ENCODE peak calls at places on chromosomes 1 and 21, in ten cellular contexts. W is tibial artery, S is left ventricle myocardium inferior, E is heart right ventricle, Q is cardiac muscle cell, M is uterus, U is transverse colon, P is stomach, N is GM06990, H is lower lobe of right lung. Z is an unnamed sample.

GRCh38 chr21:34545079-34545884 is 33.3 kb upstream of the KCNE1 start:
- DNase-seq in W (no peak), S (no peak), E (no peak), Q (peak; percentile 49), M (no peak), U (peak; percentile 47), P (no peak), N (peak; percentile 78), H (peak; percentile 84), Z (peak; percentile 67)

GRCh38 chr21:27043377-27043776 is 76.5 kb upstream of the ADAMTS5 start:
- DNase-seq in W (no peak), S (no peak), E (no peak), Q (no peak), M (no peak), U (no peak), P (no peak), N (no peak), H (no peak), Z (no peak)

GRCh38 chr1:198794498-198794897 is 155.7 kb downstream of the PTPRC start:
- DNase-seq in W (no peak), S (no peak), E (no peak), Q (no peak), M (no peak), U (no peak), P (no peak), N (no peak), H (no peak), Z (no peak)

GRCh38 chr1:38898653-38899230 is 17.4 kb upstream of the GJA9 start:
- DNase-seq in W (no peak), S (no peak), E (no peak), Q (no peak), M (no peak), U (no peak), P (no peak), N (no peak), H (no peak), Z (no peak)

GRCh38 chr1:145960468-145961108 is 2.8 kb upstream of the LIX1L start:
- DNase-seq in W (peak; percentile 80), S (peak; percentile 85), E (peak; percentile 87), Q (peak; percentile 91), M (peak; percentile 84), U (peak; percentile 77), P (peak; percentile 70), N (peak; percentile 59), H (peak; percentile 83), Z (no peak)

GRCh38 chr1:89831462-89832113 is 10.8 kb downstream of the LRRC8D start:
- DNase-seq in W (no peak), S (no peak), E (no peak), Q (no peak), M (no peak), U (no peak), P (no peak), N (no peak), H (no peak), Z (no peak)

GRCh38 chr1:78619029-78619428 is 1.2 kb upstream of the IFI44L start:
- DNase-seq in W (no peak), S (no peak), E (no peak), Q (no peak), M (no peak), U (no peak), P (no peak), N (no peak), H (no peak), Z (no peak)

GRCh38 chr1:109933856-109934711 is 23.4 kb downstream of the CSF1 start:
- DNase-seq in W (no peak), S (no peak), E (no peak), Q (no peak), M (no peak), U (no peak), P (peak; percentile 29), N (no peak), H (no peak), Z (peak; percentile 63)

GRCh38 chr1:55735110-55735509 is 519.9 kb upstream of the USP24 start:
- DNase-seq in W (no peak), S (no peak), E (no peak), Q (no peak), M (no peak), U (no peak), P (no peak), N (no peak), H (no peak), Z (no peak)

GRCh38 chr1:116134178-116134773 is 23.1 kb downstream of the MAB21L3 start:
- DNase-seq in W (no peak), S (no peak), E (no peak), Q (no peak), M (no peak), U (no peak), P (no peak), N (no peak), H (no peak), Z (no peak)
- TF ChIP-seq CTCF in W (no peak), S (peak; percentile 37), E (peak; percentile 14), Q (peak; percentile 30), M (no peak), U (no peak), P (no peak), N (peak; percentile 39), H (peak; percentile 10), Z (peak; percentile 37)

DNA sequence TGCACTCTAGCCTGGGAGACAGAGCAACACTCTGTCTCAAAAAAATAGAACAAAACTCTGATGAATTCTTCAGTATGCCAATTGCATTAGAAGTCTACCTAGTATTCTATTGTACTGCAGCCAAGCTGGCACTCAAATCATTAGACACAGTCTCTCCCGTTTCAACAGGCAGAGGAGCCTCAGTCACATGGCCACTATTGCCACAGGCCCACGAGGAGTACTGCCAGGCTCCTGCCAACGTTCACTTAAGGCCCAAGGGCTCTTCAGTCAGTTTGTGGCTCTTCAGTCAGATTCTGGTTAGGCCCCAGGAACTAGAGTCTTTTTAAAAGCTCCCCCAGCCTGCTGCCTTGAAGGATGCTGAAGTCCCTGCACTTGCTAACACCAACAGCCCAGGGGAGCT is 73.4 kb downstream of the SH3BGR start:
- DNase-seq in W (no peak), S (peak; percentile 42), E (no peak), Q (no peak), M (no peak), U (no peak), P (no peak), N (no peak), H (peak; percentile 75), Z (no peak)
- H3K4me3 ChIP-seq in W (no peak overlapping the region), S (no peak overlapping the region), E (no peak overlapping the region), Q (no peak overlapping the region), M (no peak overlapping the region), U (no peak overlapping the region), P (no peak overlapping the region), N (no peak overlapping the region), H (no peak overlapping the region), Z (no peak overlapping the region)

DNA sequence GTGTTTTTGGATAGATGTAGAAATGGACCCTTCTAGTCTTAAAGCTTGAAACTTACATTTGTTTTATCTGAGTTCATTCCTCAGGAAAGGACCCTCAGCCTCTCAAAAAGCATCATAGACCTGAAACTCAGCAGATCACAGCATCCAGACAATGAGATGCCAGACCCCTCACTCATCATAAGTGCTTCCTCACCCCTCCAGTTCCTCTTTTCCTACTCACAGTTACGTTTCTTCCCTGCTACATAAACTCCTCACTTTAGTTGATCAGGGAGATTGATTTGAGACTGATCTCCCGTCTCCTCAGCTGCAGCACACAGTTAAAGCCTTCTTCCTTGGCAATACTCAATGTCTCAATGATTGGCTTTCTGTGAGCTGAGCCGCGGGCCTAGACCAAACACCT is 282.0 kb downstream of the FAM72C start:
- DNase-seq in W (no peak), S (no peak), E (no peak), Q (no peak), M (no peak), U (no peak), P (no peak), N (no peak), H (no peak), Z (no peak)
- H3K27me3 ChIP-seq in W (no peaks in the 10 kb centered on the region), S (peaks cover 78% of the 10 kb centered on the region), E (peaks cover 65% of the 10 kb centered on the region), Q (peaks cover 24% of the 10 kb centered on the region), M (no peaks in the 10 kb centered on the region), U (peaks cover 12% of the 10 kb centered on the region), P (no peaks in the 10 kb centered on the region), N (no peaks in the 10 kb centered on the region), H (peaks cover 42% of the 10 kb centered on the region), Z (peaks cover 12% of the 10 kb centered on the region)

GRCh38 chr1:112674986-112675727 is 698 bp downstream of the MOV10 start:
- DNase-seq in W (peak; percentile 42), S (peak; percentile 49), E (peak; percentile 62), Q (peak; percentile 80), M (peak; percentile 62), U (peak; percentile 53), P (no peak), N (no peak), H (no peak), Z (no peak)
- TF ChIP-seq CTCF in W (peak; percentile 7), S (peak; percentile 34), E (peak; percentile 44), Q (no peak), M (peak; percentile 45), U (no peak), P (no peak), N (no peak), H (peak; percentile 17), Z (no peak)

GRCh38 chr1:22650089-22650693 is 2.8 kb upstream of the C1QB start:
- DNase-seq in W (no peak), S (no peak), E (no peak), Q (no peak), M (no peak), U (no peak), P (no peak), N (no peak), H (no peak), Z (no peak)

GRCh38 chr1:22653741-22654140 is 705 bp downstream of the C1QB start:
- DNase-seq in W (no peak), S (no peak), E (no peak), Q (no peak), M (no peak), U (no peak), P (no peak), N (no peak), H (no peak), Z (no peak)

GRCh38 chr1:22654692-22655091 is 1.7 kb downstream of the C1QB start:
- DNase-seq in W (no peak), S (no peak), E (no peak), Q (no peak), M (no peak), U (no peak), P (no peak), N (no peak), H (no peak), Z (no peak)

GRCh38 chr1:22652457-22652856 is 579 bp upstream of the C1QB start:
- DNase-seq in W (no peak), S (no peak), E (no peak), Q (no peak), M (no peak), U (no peak), P (no peak), N (no peak), H (no peak), Z (no peak)

DNA sequence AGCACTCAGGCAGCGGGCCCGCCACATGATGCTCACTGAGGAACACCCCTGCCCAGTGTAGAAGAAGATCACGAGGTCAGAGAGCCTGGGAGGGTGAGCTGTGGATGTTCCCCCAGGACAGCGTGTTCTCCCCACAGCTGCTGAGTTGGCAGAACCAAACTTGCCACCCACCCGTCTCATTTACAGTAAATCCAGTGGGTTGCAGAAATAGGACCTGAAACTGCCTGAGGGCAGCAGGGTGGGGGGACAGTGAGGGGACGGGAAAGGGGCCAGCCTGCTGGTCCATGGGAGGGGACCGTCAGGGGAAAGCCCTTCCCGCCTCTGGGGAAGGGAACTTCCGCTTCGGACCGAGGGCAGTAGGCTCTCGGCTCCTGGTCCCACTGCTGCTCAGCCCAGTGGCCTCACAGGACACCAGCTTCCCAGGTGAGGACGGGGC is at the start of gene C1QB:
- DNase-seq in W (peak; percentile 75), S (peak; percentile 59), E (peak; percentile 53), Q (no peak), M (no peak), U (peak; percentile 48), P (no peak), N (no peak), H (peak; percentile 83), Z (no peak)
- H3K4me3 ChIP-seq in W (peak within 1 kb of the TSS; percentile 29), S (peak within 1 kb of the TSS; percentile 51), E (peak within 1 kb of the TSS; percentile 34), Q (no peak within 1 kb of the TSS), M (no peak within 1 kb of the TSS), U (no peak within 1 kb of the TSS), P (peak within 1 kb of the TSS; percentile 18), N (no peak within 1 kb of the TSS), H (peak within 1 kb of the TSS; percentile 51), Z (no peak within 1 kb of the TSS)